ENCODE peak calls at places on chromosomes 12 and 14, in ten cellular contexts. V is fibroblast of mammary gland; D is MG63; W is HT1080; N is nucleus accumbens; M is tibial artery; A is hippocampal formation; I is HS-27A; J is activated CD4-positive, CD25-positive, alpha-beta regulatory T cell; Q is stimulated activated CD4-positive, alpha-beta T cell treated with anti-CD3 and anti-CD28 coated beads, TNF-alpha, amount 100 ng/mL, for 24 hours. R is an unnamed sample.

GRCh38 chr14:59771577-59771976 is 99.0 kb downstream of the RTN1 start:
- DNase-seq in M (no peak), I (peak), N (no peak), Q (no peak), D (no peak), W (peak), V (peak), J (no peak), A (no peak), R (peak)

GRCh38 chr12:95206916-95207315 is 10.4 kb downstream of the FGD6 start:
- DNase-seq in A (no peak), W (no peak), M (no peak), J (no peak), D (no peak), I (no peak), Q (no peak), V (no peak), N (no peak), R (no peak)

GRCh38 chr14:78086342-78086741 is 83.8 kb upstream of the NRXN3 start:
- DNase-seq in Q (no peak), J (no peak), A (no peak), M (no peak), I (no peak), N (no peak), W (no peak), V (no peak), D (no peak), R (no peak)

GRCh38 chr12:94650143-94651056 is at the start of gene TMCC3:
- DNase-seq in A (peak), V (peak), M (peak), N (no peak), Q (no peak), D (peak), I (no peak), W (peak), J (no peak), R (no peak)

GRCh38 chr12:124901003-124901402 is 13.4 kb downstream of the UBC start:
- DNase-seq in W (peak), N (no peak), Q (no peak), D (peak), I (no peak), M (no peak), J (no peak), A (no peak), V (no peak), R (no peak)

GRCh38 chr14:68210729-68211299 is 391.2 kb downstream of the RAD51B start:
- DNase-seq in I (peak), Q (peak), D (peak), A (no peak), M (no peak), J (no peak), V (peak), W (peak), N (no peak), R (peak)

GRCh38 chr14:90587918-90588317 is 191.1 kb downstream of the CALM1 start:
- DNase-seq in M (no peak), Q (no peak), J (no peak), N (no peak), W (no peak), D (no peak), I (no peak), A (no peak), V (no peak), R (no peak)

GRCh38 chr12:95349291-95349690 is 124.7 kb upstream of the METAP2 start:
- DNase-seq in V (no peak), I (no peak), W (no peak), N (no peak), A (no peak), J (no peak), D (no peak), M (no peak), Q (no peak), R (no peak)